ENCODE peak calls at places on chromosome 21, in five cellular contexts. One of them, this sample, is unnamed.

GRCh38 chr21:44932366-44933181 is 7.3 kb upstream of the SLX9 start:
- DNase-seq in T follicular helper cell: peak; percentile 60
- DNase-seq in testis: peak; percentile 45
- DNase-seq in fibroblast of gingiva: no peak
- DNase-seq in sciatic nerve: no peak
- DNase-seq in this sample: peak; percentile 93

GRCh38 chr21:45132841-45133573 is 58.6 kb downstream of the ADARB1 start:
- DNase-seq in fibroblast of gingiva: no peak
- DNase-seq in T follicular helper cell: no peak
- DNase-seq in testis: no peak
- DNase-seq in sciatic nerve: peak; percentile 68
- DNase-seq in this sample: no peak

GRCh38 chr21:42002421-42002958 is 7.7 kb downstream of the ZBTB21 start:
- DNase-seq in testis: no peak
- DNase-seq in T follicular helper cell: peak; percentile 41
- DNase-seq in sciatic nerve: no peak
- DNase-seq in fibroblast of gingiva: peak; percentile 73
- DNase-seq in this sample: peak; percentile 67

GRCh38 chr21:33939224-33939623 is 23.6 kb upstream of the ATP5PO start:
- DNase-seq in T follicular helper cell: no peak
- DNase-seq in testis: no peak
- DNase-seq in fibroblast of gingiva: no peak
- DNase-seq in sciatic nerve: no peak
- DNase-seq in this sample: no peak

GRCh38 chr21:35015435-35016024 is 33.6 kb downstream of the RUNX1 start:
- DNase-seq in testis: no peak
- DNase-seq in sciatic nerve: no peak
- DNase-seq in T follicular helper cell: no peak
- DNase-seq in fibroblast of gingiva: no peak
- DNase-seq in this sample: no peak

GRCh38 chr21:36542312-36543101 is 62.6 kb upstream of the CLDN14 start:
- DNase-seq in testis: no peak
- DNase-seq in sciatic nerve: no peak
- DNase-seq in fibroblast of gingiva: no peak
- DNase-seq in T follicular helper cell: no peak
- DNase-seq in this sample: peak; percentile 75

GRCh38 chr21:33844104-33844889 is 71.3 kb downstream of the ATP5PO start:
- DNase-seq in T follicular helper cell: no peak
- DNase-seq in testis: no peak
- DNase-seq in sciatic nerve: peak; percentile 53
- DNase-seq in fibroblast of gingiva: no peak
- DNase-seq in this sample: no peak

GRCh38 chr21:39386194-39386593 is 37.3 kb upstream of the HMGN1 start:
- DNase-seq in fibroblast of gingiva: peak; percentile 3
- DNase-seq in sciatic nerve: peak; percentile 60
- DNase-seq in testis: peak; percentile 56
- DNase-seq in T follicular helper cell: no peak
- DNase-seq in this sample: peak; percentile 43

This sample was measured in GM20000.